ENCODE peak calls at places on chromosomes 12 and 14, in nine cellular contexts. J is A549, F is GM12878, Y is gastrocnemius medialis, W is psoas muscle, Q is heart right ventricle, K is heart left ventricle, V is lung, U is thoracic aorta. A is an unnamed sample. For H3K4me1, the result is how much of the 10 kb centered on the place peaks cover.

GRCh38 chr12:108939594-108939993 is 59.7 kb downstream of the DAO start:
- DNase-seq in J (peak), F (peak), Y (peak), W (no peak), Q (no peak), K (no peak), V (no peak), U (no peak), A (no peak)

GRCh38 chr12:50282581-50283229 is 615 bp downstream of the LIMA1 start:
- DNase-seq in J (no peak), F (no peak), Y (peak), W (no peak), Q (no peak), K (no peak), V (no peak), U (no peak), A (peak)

GRCh38 chr14:72516936-72517408 is 376.9 kb downstream of the DPF3 start:
- DNase-seq in J (peak), F (peak), Y (peak), W (peak), Q (peak), K (peak), V (peak), U (no peak), A (peak)

GRCh38 chr12:81573228-81573627 is 185.9 kb downstream of the PPFIA2 start:
- DNase-seq in J (no peak), F (no peak), Y (no peak), W (no peak), Q (no peak), K (no peak), V (no peak), U (no peak), A (no peak)

GRCh38 chr12:114721266-114721665 is 37.3 kb upstream of the TBX3 start:
- DNase-seq in J (no peak), F (no peak), Y (no peak), W (no peak), Q (no peak), K (no peak), V (no peak), U (no peak), A (no peak)

GRCh38 chr12:14701808-14702568 is 5.6 kb upstream of the GUCY2C start:
- DNase-seq in J (no peak), F (no peak), Y (no peak), W (no peak), Q (no peak), K (no peak), V (no peak), U (no peak), A (no peak)

GRCh38 chr14:92493492-92493891 is 20.1 kb upstream of the RIN3 start:
- DNase-seq in J (no peak), F (no peak), Y (no peak), W (no peak), Q (no peak), K (no peak), V (no peak), U (no peak), A (no peak)

GRCh38 chr12:67957383-67957782 is 31.9 kb upstream of the IFNG-AS1 start:
- DNase-seq in J (no peak), F (no peak), Y (no peak), W (no peak), Q (no peak), K (no peak), V (no peak), U (no peak), A (no peak)

GRCh38 chr12:54711664-54712063 is 63.5 kb upstream of the DCD start:
- DNase-seq in J (no peak), F (no peak), Y (no peak), W (no peak), Q (no peak), K (no peak), V (no peak), U (no peak), A (no peak)

GRCh38 chr14:32444262-32444661 is 115.2 kb downstream of the AKAP6 start:
- DNase-seq in J (no peak), F (no peak), Y (no peak), W (no peak), Q (no peak), K (no peak), V (no peak), U (no peak), A (no peak)

GRCh38 chr12:101759396-101760047 is 20.3 kb upstream of the SYCP3 start:
- DNase-seq in J (peak), F (no peak), Y (no peak), W (no peak), Q (no peak), K (no peak), V (no peak), U (no peak), A (no peak)

GRCh38 chr14:92494512-92494911 is 19.1 kb upstream of the RIN3 start:
- DNase-seq in J (no peak), F (peak), Y (no peak), W (no peak), Q (no peak), K (no peak), V (no peak), U (no peak), A (no peak)

GRCh38 chr12:109630107-109630506 is 56.5 kb downstream of the MVK start:
- DNase-seq in J (no peak), F (no peak), Y (no peak), W (no peak), Q (no peak), K (no peak), V (no peak), U (no peak), A (no peak)

GRCh38 chr14:106044949-106045596 is 518.7 kb downstream of the TMEM121 start:
- DNase-seq in J (peak), F (no peak), Y (no peak), W (peak), Q (peak), K (no peak), V (no peak), U (no peak), A (no peak)

GRCh38 chr14:61472801-61473376 is 151.5 kb downstream of the PRKCH start:
- DNase-seq in J (no peak), F (no peak), Y (no peak), W (no peak), Q (no peak), K (no peak), V (no peak), U (no peak), A (no peak)

GRCh38 chr14:74608959-74609611 is 3.0 kb downstream of the LTBP2 start:
- DNase-seq in J (peak), F (peak), Y (peak), W (peak), Q (peak), K (peak), V (peak), U (peak), A (peak)

GRCh38 chr12:39235990-39236767 is 206.7 kb downstream of the KIF21A start:
- DNase-seq in J (no peak), F (no peak), Y (no peak), W (no peak), Q (no peak), K (no peak), V (no peak), U (no peak), A (no peak)

GRCh38 chr14:76639606-76640272 is 121.5 kb upstream of the VASH1 start:
- DNase-seq in J (no peak), F (no peak), Y (no peak), W (no peak), Q (no peak), K (no peak), V (no peak), U (no peak), A (no peak)

GRCh38 chr12:64682572-64683277 is 72.4 kb downstream of the RASSF3 start:
- DNase-seq in J (peak), F (no peak), Y (no peak), W (no peak), Q (no peak), K (peak), V (no peak), U (peak), A (peak)

GRCh38 chr14:78129375-78129774 is 40.8 kb upstream of the NRXN3 start:
- DNase-seq in J (no peak), F (no peak), Y (no peak), W (no peak), Q (no peak), K (no peak), V (no peak), U (no peak), A (no peak)

GRCh38 chr12:49295087-49296001 is at the start of gene PRPH:
- DNase-seq in J (no peak), F (no peak), Y (no peak), W (no peak), Q (peak), K (no peak), V (no peak), U (no peak), A (no peak)

GRCh38 chr14:106268013-106268727 is 741.8 kb downstream of the TMEM121 start:
- DNase-seq in J (peak), F (no peak), Y (no peak), W (no peak), Q (no peak), K (no peak), V (no peak), U (no peak), A (no peak)

GRCh38 chr12:124915249-124916236 is 1.1 kb upstream of the UBC start:
- DNase-seq in J (peak), F (no peak), Y (peak), W (peak), Q (no peak), K (peak), V (peak), U (no peak), A (peak)

GRCh38 chr12:124917841-124918621 is 3.6 kb upstream of the UBC start:
- DNase-seq in J (no peak), F (no peak), Y (peak), W (no peak), Q (no peak), K (no peak), V (no peak), U (no peak), A (peak)

GRCh38 chr12:124916370-124917134 is 2.1 kb upstream of the UBC start:
- DNase-seq in J (peak), F (no peak), Y (peak), W (peak), Q (no peak), K (peak), V (peak), U (peak), A (peak)

GRCh38 chr12:124919646-124920352 is 5.3 kb upstream of the UBC start:
- DNase-seq in J (peak), F (peak), Y (no peak), W (no peak), Q (no peak), K (no peak), V (no peak), U (no peak), A (no peak)

GRCh38 chr12:124917135-124917840 is 2.8 kb upstream of the UBC start:
- DNase-seq in J (peak), F (peak), Y (peak), W (peak), Q (peak), K (peak), V (peak), U (peak), A (peak)
- H3K4me3 ChIP-seq in J (peak), F (peak), Y (peak), W (peak), Q (peak), K (peak), V (no peak), U (peak), A (peak)

GRCh38 chr12:62814243-62814642 is 120.7 kb downstream of the PPM1H start:
- DNase-seq in J (no peak), F (no peak), Y (no peak), W (no peak), Q (no peak), K (no peak), V (no peak), U (no peak), A (no peak)

GRCh38 chr12:62817556-62818271 is 117.2 kb downstream of the PPM1H start:
- DNase-seq in J (no peak), F (no peak), Y (no peak), W (no peak), Q (no peak), K (no peak), V (no peak), U (no peak), A (no peak)

GRCh38 chr12:62816624-62817023 is 118.3 kb downstream of the PPM1H start:
- DNase-seq in J (no peak), F (no peak), Y (no peak), W (no peak), Q (no peak), K (no peak), V (no peak), U (no peak), A (no peak)

GRCh38 chr12:62808166-62808879 is 126.6 kb downstream of the PPM1H start:
- DNase-seq in J (no peak), F (no peak), Y (no peak), W (no peak), Q (no peak), K (no peak), V (no peak), U (no peak), A (no peak)

DNA sequence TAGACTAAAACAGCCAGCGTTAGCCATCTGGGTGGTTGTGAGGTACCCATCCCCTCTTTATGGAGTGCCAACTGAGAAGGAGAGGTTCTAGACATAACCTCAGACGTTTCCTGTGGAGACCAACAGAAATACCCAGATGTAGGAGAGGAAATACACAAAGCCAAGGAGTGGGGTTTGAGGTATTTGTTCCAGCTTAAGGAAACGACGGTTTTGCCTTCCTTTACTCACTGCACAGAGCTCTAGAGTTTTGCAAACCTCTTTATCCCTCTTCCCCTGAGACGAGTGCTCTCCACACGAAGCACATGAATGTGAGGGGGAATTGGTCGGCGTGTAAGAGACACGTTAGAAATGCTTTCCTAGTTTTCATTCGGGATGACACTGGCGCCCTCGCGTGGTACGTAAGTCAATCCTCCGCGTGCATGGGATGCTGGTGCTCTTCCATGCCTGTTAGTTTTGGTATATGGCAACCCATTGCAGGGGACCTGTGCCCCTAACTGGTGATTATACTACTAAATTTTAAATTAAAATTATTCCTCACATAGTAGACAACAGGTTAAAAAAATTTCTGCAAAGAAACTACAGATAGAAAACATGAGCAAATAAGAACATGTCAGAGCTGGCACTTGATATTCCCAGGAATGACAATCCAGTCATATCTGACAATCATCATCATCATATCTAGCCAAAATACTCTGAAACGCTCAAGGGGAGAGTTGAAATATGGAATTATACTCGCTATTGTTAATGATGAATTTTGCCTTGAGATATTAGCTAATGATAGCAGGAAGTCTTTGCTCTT is 121.7 kb downstream of the PPM1H start:
- DNase-seq in J (peak), F (no peak), Y (no peak), W (peak), Q (peak), K (peak), V (peak), U (peak), A (peak)
- TF ChIP-seq CTCF in J (peak), F (peak), Y (peak), W (peak), Q (peak), K (peak), V (peak), U (peak), A (peak)

DNA sequence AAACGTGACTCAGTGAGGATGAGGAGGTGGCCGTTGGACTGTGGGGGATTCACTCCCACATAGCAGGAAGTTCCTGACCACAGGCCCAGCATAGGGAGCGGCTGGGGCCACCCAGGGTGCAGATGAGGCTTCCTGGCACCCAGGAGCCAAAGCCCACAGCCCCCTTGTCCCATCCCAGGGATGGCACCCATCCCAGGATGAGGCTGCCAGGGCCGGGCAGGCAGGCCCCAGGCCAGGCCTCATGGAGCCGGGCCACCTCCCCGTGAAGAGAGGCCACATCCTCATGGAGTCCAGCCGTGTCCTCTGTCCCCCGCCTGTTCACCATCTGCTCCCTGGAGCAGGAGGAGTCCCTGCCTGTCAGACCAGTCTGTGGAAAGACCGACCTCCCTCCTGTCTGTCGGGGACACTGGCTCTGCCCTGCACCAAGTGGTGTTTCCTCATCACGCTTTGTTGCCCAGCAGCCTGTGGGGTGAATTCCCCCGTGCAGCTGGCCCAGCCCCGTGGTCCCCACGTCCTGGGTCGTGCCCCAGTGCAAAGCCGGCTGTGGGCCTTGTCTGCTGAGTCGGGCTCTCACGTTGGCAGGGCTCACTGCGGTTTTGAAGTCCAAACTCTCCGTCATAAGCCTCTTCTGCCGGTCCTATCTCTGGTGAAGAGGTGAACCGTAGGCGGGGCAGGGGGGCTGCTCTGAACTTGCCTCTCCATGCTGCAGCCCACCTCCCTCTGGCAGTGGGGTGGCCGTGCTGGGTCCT is 24.5 kb downstream of the MMP17 start:
- DNase-seq in J (peak), F (no peak), Y (no peak), W (peak), Q (no peak), K (no peak), V (no peak), U (no peak), A (no peak)
- H3K4me1 ChIP-seq in J (under half), F (under half), Y (under half), W (under half), Q (under half), K (under half), V (under half), U (under half), A (under half)

GRCh38 chr14:63761356-63762117 is 33.7 kb upstream of the SGPP1 start:
- DNase-seq in J (no peak), F (no peak), Y (no peak), W (no peak), Q (no peak), K (no peak), V (no peak), U (no peak), A (no peak)

GRCh38 chr14:63764103-63764502 is 36.2 kb upstream of the SGPP1 start:
- DNase-seq in J (no peak), F (no peak), Y (no peak), W (no peak), Q (no peak), K (no peak), V (no peak), U (no peak), A (no peak)

GRCh38 chr14:63760014-63760413 is 32.1 kb upstream of the SGPP1 start:
- DNase-seq in J (no peak), F (no peak), Y (no peak), W (no peak), Q (no peak), K (no peak), V (no peak), U (no peak), A (no peak)

GRCh38 chr14:63757211-63757610 is 29.3 kb upstream of the SGPP1 start:
- DNase-seq in J (no peak), F (no peak), Y (no peak), W (no peak), Q (no peak), K (no peak), V (no peak), U (no peak), A (no peak)

DNA sequence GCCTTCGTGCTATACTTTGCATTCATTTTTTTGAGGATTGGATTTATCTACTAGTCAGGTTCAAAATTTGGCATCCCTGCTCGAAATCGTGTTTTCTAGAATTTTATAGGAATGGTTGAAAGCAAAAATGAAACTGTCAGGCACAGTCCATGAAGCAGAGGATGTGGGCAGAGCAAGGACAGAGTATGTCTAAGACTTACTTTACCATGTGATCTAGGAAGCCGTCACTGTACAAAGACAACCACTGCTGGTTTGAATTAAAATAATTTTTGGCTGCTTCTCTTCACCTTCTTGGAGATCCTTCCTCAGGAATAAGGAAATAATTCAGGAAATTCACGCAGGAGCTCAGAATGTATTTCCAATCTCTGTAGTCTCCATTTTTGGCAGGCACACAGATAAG is 31.6 kb upstream of the SGPP1 start:
- DNase-seq in J (no peak), F (peak), Y (no peak), W (no peak), Q (no peak), K (no peak), V (no peak), U (no peak), A (no peak)
- H3K4me3 ChIP-seq in J (no peak), F (peak), Y (no peak), W (no peak), Q (peak), K (no peak), V (no peak), U (peak), A (no peak)

GRCh38 chr14:94126800-94127199 is 2.6 kb downstream of the IFI27L2 start:
- DNase-seq in J (no peak), F (no peak), Y (no peak), W (no peak), Q (no peak), K (no peak), V (no peak), U (no peak), A (no peak)

GRCh38 chr14:94127330-94127729 is 2.1 kb downstream of the IFI27L2 start:
- DNase-seq in J (no peak), F (no peak), Y (no peak), W (no peak), Q (no peak), K (no peak), V (no peak), U (no peak), A (no peak)

GRCh38 chr14:94129758-94130414 is 482 bp upstream of the IFI27L2 start:
- DNase-seq in J (peak), F (no peak), Y (no peak), W (no peak), Q (peak), K (peak), V (no peak), U (no peak), A (no peak)

GRCh38 chr14:94128216-94128839 is 1.1 kb downstream of the IFI27L2 start:
- DNase-seq in J (no peak), F (no peak), Y (no peak), W (no peak), Q (no peak), K (no peak), V (no peak), U (no peak), A (no peak)

GRCh38 chr14:94129111-94129757 is at the start of gene IFI27L2:
- DNase-seq in J (peak), F (no peak), Y (peak), W (peak), Q (peak), K (peak), V (peak), U (peak), A (peak)
- TF ChIP-seq CTCF in J (no peak), F (peak), Y (peak), W (no peak), Q (peak), K (peak), V (peak), U (peak), A (peak)